ENCODE peak calls at places on chromosomes 6 and 20, in four cellular contexts. One of them, this sample, is unnamed.

GRCh38 chr6:42727627-42728026 is 5.2 kb upstream of the PRPH2 start:
- DNase-seq in heart left ventricle: peak; percentile 27
- DNase-seq in esophagus squamous epithelium: no peak
- DNase-seq in psoas muscle: no peak
- DNase-seq in this sample: no peak

GRCh38 chr20:31704225-31705119 is 18.2 kb downstream of the BCL2L1 start:
- DNase-seq in psoas muscle: no peak
- DNase-seq in heart left ventricle: no peak
- DNase-seq in esophagus squamous epithelium: no peak
- DNase-seq in this sample: peak; percentile 73

GRCh38 chr6:28171271-28171670 is 29.6 kb downstream of the ZKSCAN8 start:
- DNase-seq in esophagus squamous epithelium: no peak
- DNase-seq in heart left ventricle: no peak
- DNase-seq in psoas muscle: no peak
- DNase-seq in this sample: no peak

GRCh38 chr20:20393770-20394169 is 25.9 kb downstream of the INSM1 start:
- DNase-seq in heart left ventricle: no peak
- DNase-seq in psoas muscle: no peak
- DNase-seq in esophagus squamous epithelium: no peak
- DNase-seq in this sample: no peak

GRCh38 chr6:144216668-144217218 is 66.4 kb downstream of the STX11 start:
- DNase-seq in heart left ventricle: no peak
- DNase-seq in psoas muscle: peak; percentile 87
- DNase-seq in esophagus squamous epithelium: peak; percentile 33
- DNase-seq in this sample: no peak

GRCh38 chr6:155495011-155495768 is 39.6 kb upstream of the NOX3 start:
- DNase-seq in heart left ventricle: peak; percentile 42
- DNase-seq in psoas muscle: peak; percentile 62
- DNase-seq in esophagus squamous epithelium: no peak
- DNase-seq in this sample: peak; percentile 45

GRCh38 chr6:64872633-64873032 is 834.4 kb downstream of the EYS start:
- DNase-seq in psoas muscle: no peak
- DNase-seq in esophagus squamous epithelium: no peak
- DNase-seq in heart left ventricle: no peak
- DNase-seq in this sample: no peak

GRCh38 chr6:17869010-17869752 is 118.3 kb downstream of the KIF13A start:
- DNase-seq in esophagus squamous epithelium: no peak
- DNase-seq in psoas muscle: no peak
- DNase-seq in heart left ventricle: no peak
- DNase-seq in this sample: no peak

GRCh38 chr6:45966797-45967196 is 48.9 kb downstream of the CLIC5 start:
- DNase-seq in esophagus squamous epithelium: no peak
- DNase-seq in psoas muscle: no peak
- DNase-seq in heart left ventricle: no peak
- DNase-seq in this sample: no peak

GRCh38 chr6:111804627-111805235 is 68.5 kb downstream of the FYN start:
- DNase-seq in psoas muscle: no peak
- DNase-seq in esophagus squamous epithelium: no peak
- DNase-seq in heart left ventricle: no peak
- DNase-seq in this sample: no peak

GRCh38 chr20:1528811-1529210 is 28.7 kb downstream of the SIRPD start:
- DNase-seq in heart left ventricle: no peak
- DNase-seq in esophagus squamous epithelium: no peak
- DNase-seq in psoas muscle: no peak
- DNase-seq in this sample: no peak

GRCh38 chr6:30211899-30212298 is 1.3 kb downstream of the TRIM26 start:
- DNase-seq in psoas muscle: no peak
- DNase-seq in heart left ventricle: no peak
- DNase-seq in esophagus squamous epithelium: no peak
- DNase-seq in this sample: no peak

GRCh38 chr6:161169690-161170089 is 104.2 kb downstream of the AGPAT4 start:
- DNase-seq in esophagus squamous epithelium: no peak
- DNase-seq in psoas muscle: no peak
- DNase-seq in heart left ventricle: peak; percentile 53
- DNase-seq in this sample: no peak

GRCh38 chr20:59214083-59214482 is 50.5 kb downstream of the ZNF831 start:
- DNase-seq in heart left ventricle: no peak
- DNase-seq in esophagus squamous epithelium: no peak
- DNase-seq in psoas muscle: no peak
- DNase-seq in this sample: no peak
- H3K27me3 ChIP-seq in heart left ventricle: no peaks in the 10 kb centered on the region
- H3K27me3 ChIP-seq in esophagus squamous epithelium: no peaks in the 10 kb centered on the region
- H3K27me3 ChIP-seq in psoas muscle: no peaks in the 10 kb centered on the region
- H3K27me3 ChIP-seq in this sample: no peaks in the 10 kb centered on the region

DNA sequence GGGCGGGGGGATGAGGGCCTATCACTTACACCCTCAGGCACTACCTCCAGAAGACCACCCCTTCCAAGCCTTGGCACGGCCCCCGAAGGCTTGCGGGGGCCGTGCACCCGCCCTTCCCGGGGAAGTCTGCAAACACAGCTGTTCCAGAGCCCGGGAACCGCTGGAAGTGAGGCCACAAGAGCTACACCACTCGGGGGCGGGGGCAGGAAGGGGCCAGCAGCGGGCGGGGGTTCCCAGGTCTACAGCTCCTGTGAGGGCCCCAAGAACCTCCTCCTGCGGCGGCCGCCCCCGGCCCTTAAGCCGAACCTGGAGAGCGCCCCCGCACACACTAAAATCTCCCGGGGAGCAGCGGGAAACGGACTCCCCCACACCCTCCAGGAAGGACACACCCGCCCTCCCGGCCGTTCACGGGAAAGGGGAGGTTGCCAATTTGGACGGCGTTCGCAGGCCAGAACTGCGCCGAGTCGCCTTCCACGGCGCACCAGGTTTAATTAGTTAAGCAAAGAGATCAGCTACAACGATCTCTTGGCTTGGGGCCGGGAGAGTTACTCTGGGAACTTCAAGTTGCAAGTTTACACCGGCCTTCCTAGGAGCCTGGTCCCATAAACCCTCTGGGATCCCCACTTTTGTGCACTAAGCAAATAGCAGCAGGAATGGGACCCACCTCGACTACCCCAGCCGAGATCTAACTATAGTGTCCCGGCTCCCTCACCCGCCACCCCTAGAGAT is 1.8 kb downstream of the JAG1 start:
- DNase-seq in psoas muscle: peak; percentile 89
- DNase-seq in esophagus squamous epithelium: peak; percentile 65
- DNase-seq in heart left ventricle: peak; percentile 86
- DNase-seq in this sample: peak; percentile 86
- H3K27ac ChIP-seq in psoas muscle: peak overlapping the region; percentile 92
- H3K27ac ChIP-seq in esophagus squamous epithelium: peak overlapping the region; percentile 99
- H3K27ac ChIP-seq in heart left ventricle: peak overlapping the region; percentile 99
- H3K27ac ChIP-seq in this sample: peak overlapping the region; percentile 97

GRCh38 chr6:5085638-5086293 is 625 bp downstream of the PPP1R3G start:
- DNase-seq in psoas muscle: peak; percentile 61
- DNase-seq in esophagus squamous epithelium: no peak
- DNase-seq in heart left ventricle: peak; percentile 57
- DNase-seq in this sample: no peak
- H3K27me3 ChIP-seq in psoas muscle: peaks cover 5% of the 10 kb centered on the region
- H3K27me3 ChIP-seq in esophagus squamous epithelium: no peaks in the 10 kb centered on the region
- H3K27me3 ChIP-seq in heart left ventricle: no peaks in the 10 kb centered on the region
- H3K27me3 ChIP-seq in this sample: peaks cover 4% of the 10 kb centered on the region

DNA sequence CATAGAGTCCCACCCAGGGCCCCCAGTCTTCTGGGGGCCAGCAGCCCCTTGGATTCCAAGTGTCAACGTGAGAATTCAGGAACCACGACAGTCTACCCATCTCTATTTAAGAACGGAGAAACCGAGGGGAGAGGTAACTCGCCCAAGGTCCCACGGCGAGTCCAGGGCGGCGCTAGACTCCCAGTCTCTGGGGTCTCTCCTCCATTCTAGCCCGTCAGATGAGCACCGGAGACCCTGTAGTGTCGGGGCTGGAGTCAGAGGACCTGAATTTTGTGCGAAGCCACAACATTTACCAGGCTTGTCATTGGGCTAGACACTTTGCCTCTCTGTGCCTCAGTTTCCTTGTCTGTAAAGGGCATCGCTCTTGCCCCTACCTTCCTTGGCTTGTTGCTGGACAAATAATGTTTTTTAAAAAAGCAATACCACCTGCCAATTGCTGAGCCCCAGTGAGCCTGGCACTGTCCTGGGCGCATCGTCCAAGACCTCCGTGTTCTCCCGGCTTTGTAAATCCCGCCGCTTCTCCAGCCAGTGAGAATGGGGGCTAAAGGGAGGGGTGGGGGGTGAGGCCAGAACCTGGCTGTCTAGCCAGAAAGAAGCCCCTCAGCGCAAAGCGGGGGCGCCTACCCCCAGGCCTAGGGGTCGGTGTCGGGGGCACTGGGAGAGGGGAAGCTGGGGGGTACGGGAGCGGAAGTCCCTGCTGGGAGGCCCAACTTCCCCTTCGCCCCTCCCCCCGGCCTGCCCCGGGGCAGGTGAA is 91.7 kb downstream of the NCR2 start:
- DNase-seq in esophagus squamous epithelium: no peak
- DNase-seq in psoas muscle: no peak
- DNase-seq in heart left ventricle: peak; percentile 39
- DNase-seq in this sample: no peak
- H3K27ac ChIP-seq in esophagus squamous epithelium: no peak overlapping the region
- H3K27ac ChIP-seq in psoas muscle: no peak overlapping the region
- H3K27ac ChIP-seq in heart left ventricle: peak overlapping the region; percentile 69
- H3K27ac ChIP-seq in this sample: no peak overlapping the region

DNA sequence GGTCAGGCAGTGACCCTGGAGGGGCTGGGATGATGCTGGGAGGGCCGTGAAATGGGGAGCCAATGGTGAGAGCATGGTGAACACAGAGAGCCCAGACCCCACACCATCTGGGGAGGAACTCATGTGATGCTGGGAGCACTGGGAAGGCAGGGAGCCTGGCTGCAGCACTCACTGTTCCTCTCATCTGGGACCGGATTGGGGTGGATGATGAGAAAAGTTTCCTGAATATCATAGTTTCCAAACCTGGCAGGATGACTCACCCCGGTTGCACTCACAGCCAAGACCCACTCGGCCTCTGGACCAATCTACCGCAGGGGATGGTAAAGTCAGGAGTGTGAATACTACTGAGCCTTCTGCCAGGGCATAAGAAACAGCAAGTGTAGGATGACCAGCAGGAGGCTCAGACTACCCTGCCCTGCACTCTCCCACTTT is 21.8 kb downstream of the ULBP1 start:
- DNase-seq in psoas muscle: no peak
- DNase-seq in esophagus squamous epithelium: no peak
- DNase-seq in heart left ventricle: no peak
- DNase-seq in this sample: no peak
- H3K27me3 ChIP-seq in psoas muscle: peaks cover 44% of the 10 kb centered on the region
- H3K27me3 ChIP-seq in esophagus squamous epithelium: peaks cover 32% of the 10 kb centered on the region
- H3K27me3 ChIP-seq in heart left ventricle: peaks cover 91% of the 10 kb centered on the region
- H3K27me3 ChIP-seq in this sample: peaks cover 9% of the 10 kb centered on the region

GRCh38 chr6:72283571-72283970 is 338.3 kb upstream of the KCNQ5 start:
- DNase-seq in heart left ventricle: no peak
- DNase-seq in psoas muscle: no peak
- DNase-seq in esophagus squamous epithelium: no peak
- DNase-seq in this sample: no peak
- H3K27ac ChIP-seq in heart left ventricle: no peak overlapping the region
- H3K27ac ChIP-seq in psoas muscle: no peak overlapping the region
- H3K27ac ChIP-seq in esophagus squamous epithelium: no peak overlapping the region
- H3K27ac ChIP-seq in this sample: no peak overlapping the region

DNA sequence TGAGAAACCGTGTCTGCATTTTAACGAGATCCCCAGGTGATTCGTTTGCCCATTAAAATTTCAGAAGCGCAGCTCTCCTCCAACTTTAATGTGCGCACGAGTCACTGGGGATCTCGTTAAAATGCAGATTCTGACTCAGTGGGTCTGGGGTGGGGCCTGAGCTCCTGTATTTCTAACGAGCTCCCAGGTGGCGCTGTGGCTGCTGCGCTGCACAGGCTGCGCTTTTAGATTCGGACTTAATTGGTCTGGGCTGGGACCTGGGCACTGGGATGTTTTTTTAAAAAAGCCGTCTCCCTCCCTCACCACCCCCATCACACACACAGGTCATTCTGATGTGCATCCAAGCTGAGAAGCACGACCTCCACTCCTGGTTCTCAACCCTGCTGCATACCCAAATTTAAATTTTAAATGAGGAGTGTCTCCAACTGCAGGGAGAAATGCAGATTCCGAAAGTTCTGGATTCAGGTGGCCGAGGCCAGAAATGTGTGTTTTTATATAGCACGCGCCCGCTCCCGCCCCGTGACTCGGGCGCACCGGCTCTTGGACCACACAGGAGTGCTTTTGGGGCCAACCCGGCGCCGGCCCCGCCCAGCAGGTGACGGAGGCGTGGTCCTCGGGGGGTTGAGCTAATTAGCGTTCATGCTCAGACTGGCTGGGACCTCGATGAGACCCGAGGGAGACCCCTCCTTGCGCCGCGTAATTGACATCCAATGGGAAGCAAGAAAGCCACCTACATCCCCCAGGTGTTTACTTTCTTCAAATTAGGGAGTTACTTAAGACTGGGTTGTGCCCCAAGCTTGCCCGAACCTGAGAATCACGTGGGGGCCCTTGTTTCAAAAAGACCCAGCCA is 85.8 kb downstream of the ZFP64 start:
- DNase-seq in psoas muscle: no peak
- DNase-seq in esophagus squamous epithelium: no peak
- DNase-seq in heart left ventricle: no peak
- DNase-seq in this sample: no peak
- H3K27me3 ChIP-seq in psoas muscle: peaks cover 19% of the 10 kb centered on the region
- H3K27me3 ChIP-seq in esophagus squamous epithelium: no peaks in the 10 kb centered on the region
- H3K27me3 ChIP-seq in heart left ventricle: peaks cover 26% of the 10 kb centered on the region
- H3K27me3 ChIP-seq in this sample: peaks cover 6% of the 10 kb centered on the region

GRCh38 chr20:51749674-51750036 is 18.5 kb downstream of the ATP9A start:
- DNase-seq in esophagus squamous epithelium: no peak
- DNase-seq in heart left ventricle: no peak
- DNase-seq in psoas muscle: no peak
- DNase-seq in this sample: no peak
- H3K27ac ChIP-seq in esophagus squamous epithelium: peak overlapping the region; percentile 71
- H3K27ac ChIP-seq in heart left ventricle: no peak overlapping the region
- H3K27ac ChIP-seq in psoas muscle: peak overlapping the region; percentile 69
- H3K27ac ChIP-seq in this sample: no peak overlapping the region

GRCh38 chr20:57128051-57128757 is 138.2 kb downstream of the BMP7 start:
- DNase-seq in heart left ventricle: no peak
- DNase-seq in esophagus squamous epithelium: no peak
- DNase-seq in psoas muscle: no peak
- DNase-seq in this sample: no peak
- H3K27me3 ChIP-seq in heart left ventricle: peaks cover 8% of the 10 kb centered on the region
- H3K27me3 ChIP-seq in esophagus squamous epithelium: no peaks in the 10 kb centered on the region
- H3K27me3 ChIP-seq in psoas muscle: peaks cover 2% of the 10 kb centered on the region
- H3K27me3 ChIP-seq in this sample: no peaks in the 10 kb centered on the region

DNA sequence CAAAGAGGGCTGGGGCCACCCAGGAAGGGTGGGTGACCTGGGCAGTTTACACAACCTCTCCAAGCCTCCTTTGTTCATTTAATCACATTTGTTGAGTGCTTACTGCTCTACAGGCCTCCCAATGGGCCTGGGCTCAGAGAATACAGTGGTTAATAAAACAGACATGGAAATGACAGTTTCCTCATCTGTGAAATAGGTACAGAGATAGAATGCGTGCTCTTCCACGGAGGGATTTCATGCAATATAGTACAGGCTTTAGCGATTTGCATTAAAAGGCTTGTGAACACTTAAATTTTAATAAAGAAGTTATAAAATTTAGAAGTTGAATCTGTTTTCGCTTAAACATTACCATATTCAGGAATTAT is 802 bp upstream of the FERMT1 start:
- DNase-seq in heart left ventricle: no peak
- DNase-seq in esophagus squamous epithelium: no peak
- DNase-seq in psoas muscle: no peak
- DNase-seq in this sample: no peak
- H3K27ac ChIP-seq in heart left ventricle: no peak overlapping the region
- H3K27ac ChIP-seq in esophagus squamous epithelium: peak overlapping the region; percentile 88
- H3K27ac ChIP-seq in psoas muscle: no peak overlapping the region
- H3K27ac ChIP-seq in this sample: no peak overlapping the region